ENCODE peak calls at places on chromosomes 2 and 18, in six cellular contexts. F is AG04449, P is Peyer's patch, R is stomach, E is A673, N is GM13976. X is an unnamed sample.

GRCh38 chr2:54634012-54634411 is 89.5 kb upstream of the EML6 start:
- DNase-seq in F (no peak), P (no peak), R (no peak), E (no peak), N (no peak), X (no peak)

GRCh38 chr18:24246143-24246542 is 107.3 kb downstream of the CABYR start:
- DNase-seq in F (no peak), P (no peak), R (no peak), E (no peak), N (peak), X (peak)

GRCh38 chr18:907171-907879 is 2.7 kb downstream of the ADCYAP1 start:
- DNase-seq in F (no peak), P (peak), R (no peak), E (no peak), N (peak), X (peak)

GRCh38 chr2:64325852-64326577 is 127.9 kb upstream of the LGALSL start:
- DNase-seq in F (no peak), P (no peak), R (no peak), E (no peak), N (peak), X (peak)

GRCh38 chr18:79378416-79379250 is 17.1 kb upstream of the NFATC1 start:
- DNase-seq in F (no peak), P (peak), R (peak), E (peak), N (peak), X (peak)

GRCh38 chr2:207770602-207771404 is 1.1 kb upstream of the FZD5 start:
- DNase-seq in F (no peak), P (peak), R (no peak), E (no peak), N (peak), X (peak)

GRCh38 chr18:56112013-56112749 is 524.2 kb upstream of the TCF4 start:
- DNase-seq in F (no peak), P (no peak), R (no peak), E (no peak), N (no peak), X (peak)

GRCh38 chr18:57027190-57027708 is 119.6 kb upstream of the BOD1L2 start:
- DNase-seq in F (no peak), P (no peak), R (no peak), E (no peak), N (no peak), X (no peak)

GRCh38 chr18:54119524-54120019 is 104.9 kb downstream of the MBD2 start:
- DNase-seq in F (no peak), P (no peak), R (no peak), E (peak), N (peak), X (peak)

GRCh38 chr2:231683292-231683898 is 24.9 kb upstream of the PTMA start:
- DNase-seq in F (no peak), P (no peak), R (no peak), E (no peak), N (no peak), X (no peak)

GRCh38 chr2:151361674-151362380 is 4.4 kb downstream of the TNFAIP6 start:
- DNase-seq in F (no peak), P (no peak), R (no peak), E (no peak), N (no peak), X (no peak)

GRCh38 chr18:74183110-74183509 is 34.8 kb downstream of the TIMM21 start:
- DNase-seq in F (no peak), P (no peak), R (no peak), E (no peak), N (no peak), X (no peak)

GRCh38 chr2:121363632-121364420 is 78.8 kb upstream of the TFCP2L1 start:
- DNase-seq in F (no peak), P (no peak), R (no peak), E (no peak), N (no peak), X (no peak)

GRCh38 chr18:29373000-29373399 is 1196.1 kb upstream of the CDH2 start:
- DNase-seq in F (no peak), P (no peak), R (no peak), E (no peak), N (no peak), X (no peak)

GRCh38 chr2:206693399-206694137 is 24.6 kb downstream of the DYTN start:
- DNase-seq in F (peak), P (no peak), R (no peak), E (peak), N (peak), X (peak)

GRCh38 chr2:105828543-105828942 is 83.8 kb downstream of the NCK2 start:
- DNase-seq in F (no peak), P (no peak), R (no peak), E (no peak), N (no peak), X (no peak)

GRCh38 chr2:79235135-79235534 is 75.6 kb upstream of the REG3A start:
- DNase-seq in F (no peak), P (no peak), R (no peak), E (peak), N (no peak), X (no peak)
- TF ChIP-seq CTCF in F (no peak), P (no peak), R (no peak), E (peak), N (no peak), X (no peak)

DNA sequence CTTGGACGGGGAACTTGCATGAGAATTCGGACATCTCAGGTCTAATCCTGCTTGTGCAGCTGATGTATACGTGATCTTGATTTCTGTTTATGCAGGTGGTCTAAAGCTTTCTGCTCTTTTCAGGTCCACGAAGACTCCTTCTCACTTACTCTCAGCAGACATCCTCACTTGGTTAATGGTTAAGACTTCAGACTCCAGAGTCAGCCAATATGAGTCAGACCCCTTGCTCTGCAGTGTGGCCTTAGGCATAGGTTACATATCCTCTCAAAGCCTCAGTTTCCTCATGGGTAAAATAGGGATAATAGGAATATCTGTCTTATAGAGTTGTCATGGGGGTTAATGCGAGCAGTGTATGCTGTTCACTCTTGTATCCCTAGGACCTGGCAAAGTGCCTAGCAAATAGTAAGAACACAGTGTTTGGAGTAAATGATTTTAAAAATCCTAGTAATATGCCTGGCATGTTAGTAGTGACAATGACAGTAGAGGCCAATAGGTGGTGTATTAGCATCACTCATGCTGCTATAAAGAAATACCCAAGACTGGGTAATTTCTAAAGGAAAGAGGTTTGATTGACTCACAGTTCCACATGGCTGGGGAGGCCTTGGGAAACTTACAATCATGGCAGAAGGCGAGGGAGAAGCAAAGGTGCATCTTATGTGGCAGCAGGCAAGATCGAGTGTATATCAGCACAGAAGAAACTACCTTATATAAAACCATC is 42.3 kb downstream of the XRCC5 start:
- DNase-seq in F (no peak), P (no peak), R (no peak), E (peak), N (no peak), X (no peak)
- TF ChIP-seq CTCF in F (no peak), P (no peak), R (no peak), E (peak), N (no peak), X (no peak)

GRCh38 chr2:227106845-227107759 is 56.9 kb downstream of the COL4A4 start:
- DNase-seq in F (no peak), P (no peak), R (peak), E (peak), N (peak), X (peak)
- TF ChIP-seq CTCF in F (peak), P (no peak), R (peak), E (peak), N (peak), X (peak)

GRCh38 chr18:11937874-11938478 is 29.9 kb upstream of the MPPE1 start:
- DNase-seq in F (no peak), P (peak), R (peak), E (peak), N (peak), X (peak)
- TF ChIP-seq CTCF in F (peak), P (peak), R (peak), E (peak), N (peak), X (peak)

GRCh38 chr18:9694952-9695495 is 13.1 kb upstream of the RAB31 start:
- DNase-seq in F (no peak), P (no peak), R (no peak), E (no peak), N (no peak), X (no peak)
- TF ChIP-seq CTCF in F (no peak), P (no peak), R (no peak), E (no peak), N (no peak), X (no peak)

GRCh38 chr2:3285901-3286645 is 91.5 kb downstream of the EIPR1 start:
- DNase-seq in F (no peak), P (peak), R (peak), E (no peak), N (no peak), X (no peak)
- TF ChIP-seq CTCF in F (no peak), P (no peak), R (no peak), E (no peak), N (no peak), X (no peak)

GRCh38 chr2:77434880-77435279 is 87.3 kb downstream of the LRRTM4 start:
- DNase-seq in F (no peak), P (no peak), R (no peak), E (peak), N (no peak), X (no peak)
- TF ChIP-seq CTCF in F (no peak), P (no peak), R (no peak), E (peak), N (no peak), X (no peak)

GRCh38 chr2:155815851-155816250 is 516.7 kb downstream of the NR4A2 start:
- DNase-seq in F (no peak), P (no peak), R (no peak), E (peak), N (peak), X (peak)
- TF ChIP-seq CTCF in F (no peak), P (no peak), R (no peak), E (peak), N (peak), X (peak)

DNA sequence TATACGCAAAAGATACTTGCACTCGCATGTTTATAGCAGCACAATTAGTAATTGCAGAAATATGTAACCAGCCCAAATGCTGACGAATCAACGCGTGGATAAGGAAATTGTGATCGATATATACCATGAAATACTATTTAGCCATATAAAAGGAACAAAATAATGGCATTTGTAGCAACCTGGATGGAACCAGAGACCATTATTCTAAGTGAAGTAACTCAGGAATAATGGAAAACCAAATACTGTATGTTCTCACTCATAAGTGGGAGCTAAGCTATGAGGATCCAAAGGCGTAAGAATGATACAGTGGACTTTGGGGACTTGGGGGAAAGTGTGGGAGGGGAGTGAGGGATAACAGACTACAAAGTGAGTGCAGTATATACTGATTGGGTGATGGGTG is 1008.0 kb upstream of the CRIM1 start:
- DNase-seq in F (no peak), P (no peak), R (no peak), E (peak), N (no peak), X (no peak)
- TF ChIP-seq CTCF in F (no peak), P (no peak), R (no peak), E (no peak), N (no peak), X (no peak)

X was measured in GM20000.